ENCODE peak calls at places on chromosomes 11 and 22, in nine cellular contexts. Q is left ventricle myocardium inferior; B is stimulated activated naive B cell treated with anti-CD40 and anti-IgM and Interleukin-4, amounts not matched to agents 10 μg/mL and 1 μg/mL and 100 μg/mL, for 72 hours; A is stimulated activated CD4-positive, alpha-beta T cell treated with anti-CD3 and anti-CD28 coated beads, Interleukin-12 subunit alpha, Interleukin-12 subunit beta, amount 100 ng/mL, for 48 hours; F is dermis blood vessel endothelial cell; R is mucosa of gallbladder; T is H9; S is NCI-H510A treated with DMSO at 0.1 percent for 48 hours; U is CD4-positive, CD25-positive, alpha-beta regulatory T cell. D is an unnamed sample.
A peak's percentile ranks its signal among the peaks of the same experiment; 100 is the strongest.

GRCh38 chr11:95977534-95978174 is 53.7 kb upstream of the MTMR2 start:
- DNase-seq in R (no peak), T (no peak), F (peak; percentile 80), A (no peak), B (no peak), Q (no peak), S (no peak), U (no peak), D (no peak)

GRCh38 chr11:30585067-30585891 is 874 bp downstream of the MPPED2 start:
- DNase-seq in S (no peak), R (no peak), F (no peak), U (no peak), B (peak; percentile 21), T (peak; percentile 51), Q (peak; percentile 37), A (no peak), D (peak; percentile 28)

GRCh38 chr11:65651589-65652510 is 10.9 kb downstream of the RELA start:
- DNase-seq in R (peak; percentile 69), Q (peak; percentile 36), A (no peak), F (peak; percentile 50), B (no peak), U (no peak), T (no peak), S (no peak), D (peak; percentile 58)

GRCh38 chr11:134151083-134151747 is 72.6 kb downstream of the NCAPD3 start:
- DNase-seq in R (no peak), S (no peak), A (no peak), T (no peak), U (no peak), B (no peak), Q (no peak), F (no peak), D (no peak)

GRCh38 chr22:39148727-39149535 is 3.5 kb downstream of the CBX7 start:
- DNase-seq in S (no peak), R (no peak), A (no peak), U (peak; percentile 73), T (peak; percentile 90), B (peak; percentile 21), F (peak; percentile 37), Q (peak; percentile 65), D (peak; percentile 79)

GRCh38 chr11:93002380-93002779 is 32.9 kb downstream of the MTNR1B start:
- DNase-seq in B (no peak), A (no peak), F (no peak), U (no peak), Q (no peak), S (no peak), R (no peak), T (no peak), D (no peak)

GRCh38 chr22:17576475-17576874 is 13.2 kb downstream of the SLC25A18 start:
- DNase-seq in A (peak; percentile 3), U (no peak), R (no peak), F (no peak), S (no peak), B (no peak), T (peak; percentile 55), Q (no peak), D (no peak)

GRCh38 chr11:132024587-132025295 is 654.3 kb downstream of the NTM start:
- DNase-seq in R (no peak), B (no peak), A (no peak), T (no peak), Q (no peak), U (no peak), F (peak; percentile 51), S (no peak), D (no peak)

GRCh38 chr11:122593473-122594420 is 61.8 kb upstream of the UBASH3B start:
- DNase-seq in T (no peak), B (no peak), A (no peak), S (no peak), F (no peak), U (no peak), Q (no peak), R (no peak), D (no peak)

GRCh38 chr11:14073821-14074529 is 111.5 kb downstream of the SPON1 start:
- DNase-seq in Q (no peak), U (no peak), R (no peak), S (no peak), T (no peak), A (no peak), B (no peak), F (no peak), D (peak; percentile 61)

GRCh38 chr22:41931701-41932269 is 5.2 kb upstream of the TNFRSF13C start:
- DNase-seq in A (no peak), B (peak; percentile 82), Q (no peak), T (no peak), F (no peak), S (no peak), U (no peak), R (no peak), D (no peak)

GRCh38 chr22:39939830-39940229 is 20.4 kb upstream of the TMA7B start:
- DNase-seq in T (no peak), Q (no peak), F (no peak), A (no peak), S (no peak), B (no peak), U (no peak), R (no peak), D (no peak)

GRCh38 chr11:97909544-97910394 is 1111.0 kb upstream of the CNTN5 start:
- DNase-seq in B (no peak), S (no peak), F (no peak), T (no peak), Q (no peak), U (no peak), R (no peak), A (no peak), D (no peak)

GRCh38 chr22:31840581-31840980 is 86.8 kb downstream of the DEPDC5 start:
- DNase-seq in B (no peak), R (no peak), U (no peak), A (no peak), T (no peak), S (no peak), F (no peak), Q (no peak), D (no peak)

GRCh38 chr22:45261407-45262088 is 20.9 kb upstream of the KIAA0930 start:
- DNase-seq in B (no peak), R (no peak), S (peak; percentile 54), T (no peak), F (no peak), A (no peak), Q (no peak), U (no peak), D (no peak)

GRCh38 chr11:75430692-75431532 is 2.1 kb downstream of the KLHL35 start:
- DNase-seq in R (no peak), A (no peak), B (no peak), S (no peak), F (no peak), U (no peak), T (no peak), Q (no peak), D (peak; percentile 10)

GRCh38 chr11:74696932-74697687 is 34.1 kb downstream of the CHRDL2 start:
- DNase-seq in A (no peak), U (no peak), T (peak; percentile 48), Q (peak; percentile 83), B (no peak), F (peak; percentile 93), R (peak; percentile 80), S (no peak), D (peak; percentile 92)

GRCh38 chr11:68260484-68260883 is 11.3 kb downstream of the C11orf24 start:
- DNase-seq in A (no peak), B (no peak), Q (no peak), U (no peak), F (no peak), T (no peak), S (no peak), R (no peak), D (no peak)

GRCh38 chr11:34655335-34656008 is 34.6 kb downstream of the EHF start:
- DNase-seq in U (no peak), S (no peak), T (no peak), A (no peak), Q (no peak), B (no peak), F (no peak), R (no peak), D (no peak)

GRCh38 chr11:129702410-129703390 is 112.9 kb upstream of the TMEM45B start:
- DNase-seq in F (no peak), A (no peak), R (no peak), Q (no peak), B (no peak), S (no peak), U (no peak), T (peak; percentile 17), D (no peak)

GRCh38 chr11:78830277-78830676 is 255.6 kb upstream of the NARS2 start:
- DNase-seq in Q (no peak), A (no peak), S (no peak), R (no peak), B (no peak), T (peak; percentile 46), U (no peak), F (no peak), D (no peak)

GRCh38 chr11:17547051-17547577 is at the start of gene OTOG:
- DNase-seq in R (no peak), T (peak; percentile 96), A (no peak), U (no peak), B (no peak), S (peak; percentile 59), Q (no peak), F (no peak), D (no peak)

GRCh38 chr11:11146830-11147229 is 206.2 kb downstream of the CSNK2A3 start:
- DNase-seq in S (no peak), F (no peak), A (no peak), T (no peak), B (no peak), R (no peak), Q (no peak), U (no peak), D (peak; percentile 62)

D was measured in psoas muscle.